ENCODE peak calls at places on chromosomes 7 and 10, in six cellular contexts. One of them, this sample, is unnamed.
A peak's percentile ranks its signal among the peaks of the same experiment; 100 is the strongest.

GRCh38 chr7:26157520-26158105 is 5.6 kb downstream of the NFE2L3 start:
- DNase-seq in breast epithelium: no peak
- DNase-seq in Peyer's patch: no peak
- DNase-seq in MG63: no peak
- DNase-seq in GM23248: no peak
- DNase-seq in right lobe of liver: no peak
- DNase-seq in this sample: no peak

GRCh38 chr7:142181966-142182365 is 70.4 kb downstream of the MGAM2 start:
- DNase-seq in breast epithelium: no peak
- DNase-seq in Peyer's patch: no peak
- DNase-seq in MG63: no peak
- DNase-seq in GM23248: no peak
- DNase-seq in right lobe of liver: no peak
- DNase-seq in this sample: no peak

GRCh38 chr7:42522227-42522991 is 285.4 kb upstream of the GLI3 start:
- DNase-seq in breast epithelium: no peak
- DNase-seq in Peyer's patch: no peak
- DNase-seq in MG63: peak; percentile 2
- DNase-seq in GM23248: no peak
- DNase-seq in right lobe of liver: no peak
- DNase-seq in this sample: no peak

GRCh38 chr10:6136215-6137201 is 47.7 kb downstream of the RBM17 start:
- DNase-seq in breast epithelium: no peak
- DNase-seq in Peyer's patch: peak; percentile 25
- DNase-seq in MG63: peak; percentile 88
- DNase-seq in GM23248: peak; percentile 92
- DNase-seq in right lobe of liver: no peak
- DNase-seq in this sample: no peak

GRCh38 chr7:98123073-98123696 is 16.5 kb downstream of the LMTK2 start:
- DNase-seq in breast epithelium: no peak
- DNase-seq in Peyer's patch: no peak
- DNase-seq in MG63: no peak
- DNase-seq in GM23248: no peak
- DNase-seq in right lobe of liver: no peak
- DNase-seq in this sample: no peak

GRCh38 chr10:78944658-78945333 is 124.0 kb upstream of the ZMIZ1 start:
- DNase-seq in breast epithelium: no peak
- DNase-seq in Peyer's patch: no peak
- DNase-seq in MG63: peak; percentile 93
- DNase-seq in GM23248: peak; percentile 97
- DNase-seq in right lobe of liver: no peak
- DNase-seq in this sample: no peak

GRCh38 chr7:131066635-131067034 is 261.0 kb upstream of the MKLN1 start:
- DNase-seq in breast epithelium: no peak
- DNase-seq in Peyer's patch: no peak
- DNase-seq in MG63: no peak
- DNase-seq in GM23248: peak; percentile 53
- DNase-seq in right lobe of liver: no peak
- DNase-seq in this sample: no peak

GRCh38 chr7:147279951-147280350 is 1163.3 kb downstream of the CNTNAP2 start:
- DNase-seq in breast epithelium: no peak
- DNase-seq in Peyer's patch: no peak
- DNase-seq in MG63: no peak
- DNase-seq in GM23248: no peak
- DNase-seq in right lobe of liver: no peak
- DNase-seq in this sample: no peak

GRCh38 chr7:75915416-75916156 is 631 bp downstream of the POR start:
- DNase-seq in breast epithelium: no peak
- DNase-seq in Peyer's patch: peak; percentile 56
- DNase-seq in MG63: no peak
- DNase-seq in GM23248: peak; percentile 55
- DNase-seq in right lobe of liver: no peak
- DNase-seq in this sample: peak; percentile 4

GRCh38 chr10:75400769-75401568 is 595 bp downstream of the ZNF503 start:
- DNase-seq in breast epithelium: peak; percentile 56
- DNase-seq in Peyer's patch: peak; percentile 65
- DNase-seq in MG63: peak; percentile 76
- DNase-seq in GM23248: peak; percentile 90
- DNase-seq in right lobe of liver: peak; percentile 78
- DNase-seq in this sample: no peak
- H3K27me3 ChIP-seq in breast epithelium: peaks cover 15% of the 10 kb centered on the region
- H3K27me3 ChIP-seq in Peyer's patch: no peaks in the 10 kb centered on the region
- H3K27me3 ChIP-seq in MG63: no peaks in the 10 kb centered on the region
- H3K27me3 ChIP-seq in GM23248: no peaks in the 10 kb centered on the region
- H3K27me3 ChIP-seq in right lobe of liver: no peaks in the 10 kb centered on the region
- H3K27me3 ChIP-seq in this sample: peaks cover 18% of the 10 kb centered on the region

GRCh38 chr7:64625114-64626082 is 40.5 kb upstream of the ZNF107 start:
- DNase-seq in breast epithelium: no peak
- DNase-seq in Peyer's patch: no peak
- DNase-seq in MG63: no peak
- DNase-seq in GM23248: peak; percentile 10
- DNase-seq in right lobe of liver: no peak
- DNase-seq in this sample: peak; percentile 14
- H3K9me3 ChIP-seq in breast epithelium: peaks cover 12% of the 10 kb centered on the region
- H3K9me3 ChIP-seq in Peyer's patch: no peaks in the 10 kb centered on the region
- H3K9me3 ChIP-seq in MG63: no peaks in the 10 kb centered on the region
- H3K9me3 ChIP-seq in GM23248: no peaks in the 10 kb centered on the region
- H3K9me3 ChIP-seq in right lobe of liver: peaks cover under 1% of the 10 kb centered on the region
- H3K9me3 ChIP-seq in this sample: no peaks in the 10 kb centered on the region

GRCh38 chr7:157433628-157434027 is 96.8 kb downstream of the DNAJB6 start:
- DNase-seq in breast epithelium: peak; percentile 33
- DNase-seq in Peyer's patch: peak; percentile 12
- DNase-seq in MG63: no peak
- DNase-seq in GM23248: no peak
- DNase-seq in right lobe of liver: no peak
- DNase-seq in this sample: no peak
- H3K4me3 ChIP-seq in breast epithelium: no peak overlapping the region
- H3K4me3 ChIP-seq in Peyer's patch: no peak overlapping the region
- H3K4me3 ChIP-seq in MG63: no peak overlapping the region
- H3K4me3 ChIP-seq in GM23248: no peak overlapping the region
- H3K4me3 ChIP-seq in right lobe of liver: no peak overlapping the region
- H3K4me3 ChIP-seq in this sample: no peak overlapping the region

GRCh38 chr7:92644406-92645113 is 54.4 kb upstream of the FAM133B start:
- DNase-seq in breast epithelium: no peak
- DNase-seq in Peyer's patch: no peak
- DNase-seq in MG63: no peak
- DNase-seq in GM23248: peak; percentile 72
- DNase-seq in right lobe of liver: no peak
- DNase-seq in this sample: no peak

GRCh38 chr7:92645114-92645497 is 54.9 kb upstream of the FAM133B start:
- DNase-seq in breast epithelium: no peak
- DNase-seq in Peyer's patch: no peak
- DNase-seq in MG63: no peak
- DNase-seq in GM23248: no peak
- DNase-seq in right lobe of liver: no peak
- DNase-seq in this sample: no peak

GRCh38 chr7:92645531-92646061 is 55.4 kb upstream of the FAM133B start:
- DNase-seq in breast epithelium: no peak
- DNase-seq in Peyer's patch: peak; percentile 59
- DNase-seq in MG63: peak; percentile 69
- DNase-seq in GM23248: no peak
- DNase-seq in right lobe of liver: no peak
- DNase-seq in this sample: no peak

GRCh38 chr7:92641921-92642511 is 51.8 kb upstream of the FAM133B start:
- DNase-seq in breast epithelium: no peak
- DNase-seq in Peyer's patch: no peak
- DNase-seq in MG63: peak; percentile 46
- DNase-seq in GM23248: peak; percentile 72
- DNase-seq in right lobe of liver: no peak
- DNase-seq in this sample: peak; percentile 53

DNA sequence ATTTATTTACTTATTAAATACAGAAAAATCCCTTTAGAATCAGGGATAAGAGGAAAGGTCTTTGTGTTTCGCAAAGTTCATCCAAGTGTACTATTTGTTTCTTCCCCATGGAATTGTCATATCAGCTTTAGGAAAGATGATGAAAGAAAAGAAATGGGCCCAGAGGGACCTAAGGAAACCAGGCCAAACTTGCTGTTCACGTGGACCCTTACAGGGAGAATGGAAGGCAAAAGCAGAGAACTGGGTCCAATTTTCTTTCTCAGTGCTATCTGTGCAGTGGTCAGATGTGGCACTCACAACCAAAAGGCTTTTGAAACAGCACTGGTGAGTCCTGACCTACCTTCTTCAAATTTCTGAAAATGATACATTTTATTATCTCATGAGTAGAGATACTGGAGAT is 53.6 kb upstream of the FAM133B start:
- DNase-seq in breast epithelium: no peak
- DNase-seq in Peyer's patch: no peak
- DNase-seq in MG63: no peak
- DNase-seq in GM23248: no peak
- DNase-seq in right lobe of liver: no peak
- DNase-seq in this sample: no peak
- H3K27me3 ChIP-seq in breast epithelium: no peaks in the 10 kb centered on the region
- H3K27me3 ChIP-seq in Peyer's patch: no peaks in the 10 kb centered on the region
- H3K27me3 ChIP-seq in MG63: no peaks in the 10 kb centered on the region
- H3K27me3 ChIP-seq in GM23248: no peaks in the 10 kb centered on the region
- H3K27me3 ChIP-seq in right lobe of liver: no peaks in the 10 kb centered on the region
- H3K27me3 ChIP-seq in this sample: no peaks in the 10 kb centered on the region

GRCh38 chr10:38054361-38054797 is 39.8 kb upstream of the ZNF37A start:
- DNase-seq in breast epithelium: no peak
- DNase-seq in Peyer's patch: no peak
- DNase-seq in MG63: no peak
- DNase-seq in GM23248: peak; percentile 70
- DNase-seq in right lobe of liver: no peak
- DNase-seq in this sample: no peak
- H3K9me3 ChIP-seq in breast epithelium: peaks cover 60% of the 10 kb centered on the region
- H3K9me3 ChIP-seq in Peyer's patch: no peaks in the 10 kb centered on the region
- H3K9me3 ChIP-seq in MG63: peaks cover 26% of the 10 kb centered on the region
- H3K9me3 ChIP-seq in GM23248: no peaks in the 10 kb centered on the region
- H3K9me3 ChIP-seq in right lobe of liver: peaks cover 49% of the 10 kb centered on the region
- H3K9me3 ChIP-seq in this sample: peaks cover 56% of the 10 kb centered on the region

DNA sequence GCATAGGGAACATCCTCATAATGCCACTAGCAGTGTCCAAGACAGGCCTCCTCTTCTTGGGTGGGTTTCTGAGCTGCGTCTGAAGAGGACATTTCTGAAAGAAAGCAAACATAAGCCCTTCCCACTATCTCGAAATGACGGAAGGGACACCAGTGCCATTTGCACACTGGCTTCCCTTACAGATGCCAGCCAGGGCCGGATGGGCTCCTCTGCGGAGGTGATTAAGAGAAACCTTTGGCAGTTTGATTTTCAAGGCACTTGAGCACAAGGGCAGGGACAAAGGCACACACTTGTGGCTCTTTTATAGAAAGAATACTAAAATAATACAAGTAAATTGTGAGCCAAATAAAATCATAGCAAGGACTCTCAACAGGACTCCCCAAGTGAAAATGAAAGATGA is 106.6 kb upstream of the CELF2 start:
- DNase-seq in breast epithelium: no peak
- DNase-seq in Peyer's patch: no peak
- DNase-seq in MG63: no peak
- DNase-seq in GM23248: no peak
- DNase-seq in right lobe of liver: no peak
- DNase-seq in this sample: no peak
- H3K4me3 ChIP-seq in breast epithelium: peak overlapping the region; percentile 62
- H3K4me3 ChIP-seq in Peyer's patch: no peak overlapping the region
- H3K4me3 ChIP-seq in MG63: no peak overlapping the region
- H3K4me3 ChIP-seq in GM23248: peak overlapping the region; percentile 69
- H3K4me3 ChIP-seq in right lobe of liver: no peak overlapping the region
- H3K4me3 ChIP-seq in this sample: no peak overlapping the region